ENCODE peak calls at places on chromosomes 11 and 22, in four cellular contexts. One of them, this sample, is unnamed.

GRCh38 chr11:2825886-2826678 is 59.5 kb downstream of the CDKN1C start:
- DNase-seq in AG04450: peak; percentile 91
- DNase-seq in brain microvascular endothelial cell: peak; percentile 95
- DNase-seq in effector CD4-positive, alpha-beta T cell: no peak
- DNase-seq in this sample: peak; percentile 37

GRCh38 chr22:34161724-34162123 is 241.4 kb upstream of the LARGE1 start:
- DNase-seq in AG04450: no peak
- DNase-seq in brain microvascular endothelial cell: no peak
- DNase-seq in effector CD4-positive, alpha-beta T cell: no peak
- DNase-seq in this sample: no peak

GRCh38 chr11:59616396-59616982 is 915 bp upstream of the OSBP start:
- DNase-seq in AG04450: no peak
- DNase-seq in brain microvascular endothelial cell: no peak
- DNase-seq in effector CD4-positive, alpha-beta T cell: no peak
- DNase-seq in this sample: no peak

GRCh38 chr11:10298342-10298741 is 4.3 kb upstream of the SBF2 start:
- DNase-seq in AG04450: peak; percentile 90
- DNase-seq in brain microvascular endothelial cell: peak; percentile 94
- DNase-seq in effector CD4-positive, alpha-beta T cell: no peak
- DNase-seq in this sample: no peak

GRCh38 chr11:26234451-26234850 is 97.5 kb upstream of the ANO3 start:
- DNase-seq in AG04450: no peak
- DNase-seq in brain microvascular endothelial cell: no peak
- DNase-seq in effector CD4-positive, alpha-beta T cell: no peak
- DNase-seq in this sample: no peak

GRCh38 chr11:9138612-9139579 is 47.5 kb upstream of the SCUBE2 start:
- DNase-seq in AG04450: peak; percentile 81
- DNase-seq in brain microvascular endothelial cell: peak; percentile 82
- DNase-seq in effector CD4-positive, alpha-beta T cell: no peak
- DNase-seq in this sample: no peak

GRCh38 chr22:30955153-30955552 is 13.4 kb downstream of the MORC2 start:
- DNase-seq in AG04450: no peak
- DNase-seq in brain microvascular endothelial cell: no peak
- DNase-seq in effector CD4-positive, alpha-beta T cell: no peak
- DNase-seq in this sample: no peak

GRCh38 chr11:68282141-68282860 is 10.5 kb upstream of the C11orf24 start:
- DNase-seq in AG04450: no peak
- DNase-seq in brain microvascular endothelial cell: no peak
- DNase-seq in effector CD4-positive, alpha-beta T cell: no peak
- DNase-seq in this sample: no peak

GRCh38 chr11:32790916-32791315 is 3.5 kb downstream of the CCDC73 start:
- DNase-seq in AG04450: no peak
- DNase-seq in brain microvascular endothelial cell: no peak
- DNase-seq in effector CD4-positive, alpha-beta T cell: no peak
- DNase-seq in this sample: no peak

GRCh38 chr11:122319842-122320555 is 204.0 kb upstream of the BLID start:
- DNase-seq in AG04450: no peak
- DNase-seq in brain microvascular endothelial cell: no peak
- DNase-seq in effector CD4-positive, alpha-beta T cell: no peak
- DNase-seq in this sample: no peak

GRCh38 chr11:78145511-78146030 is 6.1 kb upstream of the ALG8 start:
- DNase-seq in AG04450: no peak
- DNase-seq in brain microvascular endothelial cell: no peak
- DNase-seq in effector CD4-positive, alpha-beta T cell: no peak
- DNase-seq in this sample: no peak

GRCh38 chr11:69931060-69931910 is 112.1 kb upstream of the FGF3 start:
- DNase-seq in AG04450: no peak
- DNase-seq in brain microvascular endothelial cell: no peak
- DNase-seq in effector CD4-positive, alpha-beta T cell: no peak
- DNase-seq in this sample: no peak

GRCh38 chr22:39967103-39967829 is 7.1 kb downstream of the TMA7B start:
- DNase-seq in AG04450: no peak
- DNase-seq in brain microvascular endothelial cell: peak; percentile 40
- DNase-seq in effector CD4-positive, alpha-beta T cell: no peak
- DNase-seq in this sample: peak; percentile 58

GRCh38 chr11:10459029-10459970 is 4.2 kb downstream of the AMPD3 start:
- DNase-seq in AG04450: no peak
- DNase-seq in brain microvascular endothelial cell: no peak
- DNase-seq in effector CD4-positive, alpha-beta T cell: peak; percentile 71
- DNase-seq in this sample: no peak

GRCh38 chr22:50551160-50551752 is 5.6 kb downstream of the KLHDC7B start:
- DNase-seq in AG04450: no peak
- DNase-seq in brain microvascular endothelial cell: no peak
- DNase-seq in effector CD4-positive, alpha-beta T cell: no peak
- DNase-seq in this sample: no peak

GRCh38 chr11:113715273-113715672 is 9.2 kb upstream of the TMPRSS5 start:
- DNase-seq in AG04450: no peak
- DNase-seq in brain microvascular endothelial cell: no peak
- DNase-seq in effector CD4-positive, alpha-beta T cell: no peak
- DNase-seq in this sample: no peak

GRCh38 chr11:12439615-12440014 is 62.2 kb downstream of the PARVA start:
- DNase-seq in AG04450: no peak
- DNase-seq in brain microvascular endothelial cell: no peak
- DNase-seq in effector CD4-positive, alpha-beta T cell: no peak
- DNase-seq in this sample: peak; percentile 72

GRCh38 chr11:2792376-2793250 is 92.8 kb upstream of the KCNQ1OT1 start:
- DNase-seq in AG04450: no peak
- DNase-seq in brain microvascular endothelial cell: no peak
- DNase-seq in effector CD4-positive, alpha-beta T cell: no peak
- DNase-seq in this sample: peak; percentile 21

GRCh38 chr11:120748485-120748814 is 236.9 kb downstream of the GRIK4 start:
- DNase-seq in AG04450: no peak
- DNase-seq in brain microvascular endothelial cell: no peak
- DNase-seq in effector CD4-positive, alpha-beta T cell: no peak
- DNase-seq in this sample: no peak

GRCh38 chr22:17264321-17265052 is 45.3 kb upstream of the ADA2 start:
- DNase-seq in AG04450: no peak
- DNase-seq in brain microvascular endothelial cell: no peak
- DNase-seq in effector CD4-positive, alpha-beta T cell: no peak
- DNase-seq in this sample: no peak

GRCh38 chr22:41800348-41801146 is at the start of gene CCDC134:
- DNase-seq in AG04450: peak; percentile 30
- DNase-seq in brain microvascular endothelial cell: peak; percentile 60
- DNase-seq in effector CD4-positive, alpha-beta T cell: peak; percentile 87
- DNase-seq in this sample: peak; percentile 96

GRCh38 chr11:980438-981365 is 55.0 kb downstream of the AP2A2 start:
- DNase-seq in AG04450: no peak
- DNase-seq in brain microvascular endothelial cell: no peak
- DNase-seq in effector CD4-positive, alpha-beta T cell: no peak
- DNase-seq in this sample: no peak

GRCh38 chr11:132866783-132867545 is 665.3 kb downstream of the OPCML start:
- DNase-seq in AG04450: no peak
- DNase-seq in brain microvascular endothelial cell: peak; percentile 66
- DNase-seq in effector CD4-positive, alpha-beta T cell: no peak
- DNase-seq in this sample: no peak

GRCh38 chr11:105466582-105467228 is 143.2 kb upstream of the GRIA4 start:
- DNase-seq in AG04450: peak; percentile 16
- DNase-seq in brain microvascular endothelial cell: peak; percentile 89
- DNase-seq in effector CD4-positive, alpha-beta T cell: no peak
- DNase-seq in this sample: no peak

This sample was measured in mucosa of descending colon.